ENCODE peak calls at places on chromosomes 3 and 15, in five cellular contexts. U is adrenal gland, X is sigmoid colon, L is upper lobe of left lung, H is IMR-90. R is an unnamed sample.

GRCh38 chr3:105277656-105278055 is 89.1 kb upstream of the ALCAM start:
- DNase-seq in X (no peak), L (no peak), H (peak), U (no peak), R (no peak)

GRCh38 chr15:48360841-48361240 is 29.6 kb downstream of the DUT start:
- DNase-seq in U (no peak), X (no peak), L (no peak), H (peak), R (no peak)

GRCh38 chr3:123092243-123092642 is 25.4 kb downstream of the PDIA5 start:
- DNase-seq in X (no peak), L (no peak), H (no peak), U (no peak), R (peak)

GRCh38 chr3:16788440-16789057 is 96.2 kb upstream of the PLCL2 start:
- DNase-seq in U (no peak), X (no peak), H (no peak), L (no peak), R (no peak)

GRCh38 chr3:197372076-197372661 is 73.8 kb upstream of the DLG1 start:
- DNase-seq in L (peak), X (peak), U (no peak), H (peak), R (peak)

GRCh38 chr3:67653425-67654098 is 850 bp downstream of the SUCLG2 start:
- DNase-seq in L (no peak), X (no peak), U (no peak), H (peak), R (no peak)

GRCh38 chr15:78341057-78341763 is 1.1 kb downstream of the CRABP1 start:
- DNase-seq in U (no peak), H (no peak), X (no peak), L (no peak), R (peak)

GRCh38 chr3:149658444-149659172 is 783 bp upstream of the WWTR1 start:
- DNase-seq in X (peak), H (peak), U (peak), L (peak), R (peak)

GRCh38 chr3:20846081-20846480 is 660.1 kb upstream of the SGO1 start:
- DNase-seq in H (no peak), L (no peak), X (no peak), U (no peak), R (no peak)

GRCh38 chr3:179688847-179689246 is 36.0 kb downstream of the USP13 start:
- DNase-seq in L (no peak), H (peak), X (no peak), U (no peak), R (no peak)

GRCh38 chr15:68592054-68592453 is 13.3 kb downstream of the CORO2B start:
- DNase-seq in X (no peak), H (peak), L (no peak), U (no peak), R (no peak)

GRCh38 chr3:49098910-49099630 is 5.2 kb upstream of the QRICH1 start:
- DNase-seq in H (no peak), U (no peak), X (no peak), L (no peak), R (peak)

GRCh38 chr3:73009750-73010149 is 13.1 kb downstream of the PPP4R2 start:
- DNase-seq in X (no peak), L (no peak), H (no peak), U (no peak), R (no peak)

GRCh38 chr3:106048946-106049481 is 180.2 kb upstream of the CBLB start:
- DNase-seq in H (peak), X (no peak), U (no peak), L (no peak), R (no peak)

GRCh38 chr3:66490214-66490613 is 10.6 kb downstream of the LRIG1 start:
- DNase-seq in U (no peak), L (peak), H (peak), X (no peak), R (no peak)

GRCh38 chr15:35557012-35557411 is 11.0 kb upstream of the DPH6 start:
- DNase-seq in U (no peak), H (no peak), X (no peak), L (no peak), R (no peak)

GRCh38 chr3:178297204-178297603 is 239.0 kb upstream of the KCNMB2 start:
- DNase-seq in U (no peak), H (no peak), L (no peak), X (no peak), R (no peak)

GRCh38 chr3:7397097-7397496 is 536.2 kb downstream of the GRM7 start:
- DNase-seq in X (no peak), L (no peak), U (no peak), H (no peak), R (no peak)

GRCh38 chr3:23920151-23920655 is 3.3 kb downstream of the RPL15 start:
- DNase-seq in X (no peak), U (no peak), L (no peak), H (no peak), R (no peak)
- H3K4me3 ChIP-seq in X (no peak), U (no peak), L (no peak), H (no peak), R (no peak)

GRCh38 chr3:129625071-129625874 is 18.8 kb upstream of the PLXND1 start:
- DNase-seq in L (peak), X (peak), H (no peak), U (peak), R (peak)

GRCh38 chr3:129629011-129629410 is 22.5 kb upstream of the PLXND1 start:
- DNase-seq in L (no peak), H (no peak), U (no peak), X (no peak), R (no peak)

GRCh38 chr3:129628169-129628522 is 21.7 kb upstream of the PLXND1 start:
- DNase-seq in U (no peak), H (no peak), X (no peak), L (no peak), R (no peak)

GRCh38 chr3:129626744-129627349 is 20.4 kb upstream of the PLXND1 start:
- DNase-seq in X (peak), H (peak), U (peak), L (peak), R (peak)

GRCh38 chr3:129627350-129628168 is 21.1 kb upstream of the PLXND1 start:
- DNase-seq in U (peak), L (peak), X (peak), H (peak), R (peak)
- TF ChIP-seq POLR2A in U (no peak), L (peak), X (no peak), H (peak), R (peak)

GRCh38 chr3:101862453-101863165 is 13.3 kb downstream of the NFKBIZ start:
- DNase-seq in X (no peak), L (no peak), H (peak), U (no peak), R (no peak)
- H3K27ac ChIP-seq in X (no peak), L (no peak), H (no peak), U (no peak), R (peak)

GRCh38 chr3:126679831-126680677 is 24.0 kb upstream of the CHCHD6 start:
- DNase-seq in L (no peak), U (peak), H (no peak), X (no peak), R (peak)

GRCh38 chr3:126676919-126677705 is 22.2 kb upstream of the TXNRD3 start:
- DNase-seq in X (no peak), U (no peak), L (no peak), H (peak), R (no peak)

GRCh38 chr3:126678691-126679317 is 23.9 kb upstream of the TXNRD3 start:
- DNase-seq in H (no peak), U (peak), X (no peak), L (peak), R (peak)

GRCh38 chr3:126677862-126678549 is 23.1 kb upstream of the TXNRD3 start:
- DNase-seq in X (no peak), L (no peak), H (no peak), U (no peak), R (peak)

DNA sequence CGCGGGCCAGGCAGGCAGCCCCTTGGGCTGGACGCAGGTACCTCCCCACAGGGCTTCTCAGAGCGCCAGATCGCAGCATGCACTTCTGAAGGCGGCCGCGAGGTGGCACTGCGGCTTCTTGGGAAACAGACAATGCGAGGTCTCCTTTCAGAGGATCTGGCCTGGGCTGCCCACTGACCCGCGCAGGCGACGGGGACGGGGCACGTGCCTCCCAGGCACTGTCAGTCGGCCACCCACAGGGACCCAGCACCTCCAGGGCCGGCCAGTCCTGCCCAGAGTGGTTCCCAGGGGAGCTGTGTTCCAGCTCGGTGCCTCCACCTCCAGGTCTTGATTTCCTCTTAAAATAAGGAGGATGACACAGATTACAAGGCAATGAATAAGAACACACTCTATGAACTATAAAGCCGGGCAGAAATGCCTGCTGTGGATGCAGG is 24.4 kb upstream of the TXNRD3 start:
- DNase-seq in H (peak), U (peak), L (peak), X (peak), R (peak)
- H3K4me3 ChIP-seq in H (no peak), U (no peak), L (no peak), X (no peak), R (no peak)

GRCh38 chr3:188177721-188178120 is 23.8 kb downstream of the LPP start:
- DNase-seq in H (no peak), L (no peak), X (no peak), U (no peak), R (no peak)
- TF ChIP-seq POLR2A in H (no peak), L (no peak), X (no peak), U (no peak), R (no peak)

GRCh38 chr15:20353966-20354883 is 187.4 kb downstream of the GOLGA6L6 start:
- DNase-seq in U (no peak), X (peak), L (no peak), H (no peak), R (peak)

GRCh38 chr15:20351448-20351961 is 190.1 kb downstream of the GOLGA6L6 start:
- DNase-seq in L (peak), X (peak), H (no peak), U (peak), R (peak)

GRCh38 chr15:20355256-20355868 is 186.2 kb downstream of the GOLGA6L6 start:
- DNase-seq in U (no peak), H (no peak), L (no peak), X (peak), R (peak)

GRCh38 chr15:20349774-20350498 is 191.7 kb downstream of the GOLGA6L6 start:
- DNase-seq in X (peak), H (no peak), U (no peak), L (no peak), R (peak)

DNA sequence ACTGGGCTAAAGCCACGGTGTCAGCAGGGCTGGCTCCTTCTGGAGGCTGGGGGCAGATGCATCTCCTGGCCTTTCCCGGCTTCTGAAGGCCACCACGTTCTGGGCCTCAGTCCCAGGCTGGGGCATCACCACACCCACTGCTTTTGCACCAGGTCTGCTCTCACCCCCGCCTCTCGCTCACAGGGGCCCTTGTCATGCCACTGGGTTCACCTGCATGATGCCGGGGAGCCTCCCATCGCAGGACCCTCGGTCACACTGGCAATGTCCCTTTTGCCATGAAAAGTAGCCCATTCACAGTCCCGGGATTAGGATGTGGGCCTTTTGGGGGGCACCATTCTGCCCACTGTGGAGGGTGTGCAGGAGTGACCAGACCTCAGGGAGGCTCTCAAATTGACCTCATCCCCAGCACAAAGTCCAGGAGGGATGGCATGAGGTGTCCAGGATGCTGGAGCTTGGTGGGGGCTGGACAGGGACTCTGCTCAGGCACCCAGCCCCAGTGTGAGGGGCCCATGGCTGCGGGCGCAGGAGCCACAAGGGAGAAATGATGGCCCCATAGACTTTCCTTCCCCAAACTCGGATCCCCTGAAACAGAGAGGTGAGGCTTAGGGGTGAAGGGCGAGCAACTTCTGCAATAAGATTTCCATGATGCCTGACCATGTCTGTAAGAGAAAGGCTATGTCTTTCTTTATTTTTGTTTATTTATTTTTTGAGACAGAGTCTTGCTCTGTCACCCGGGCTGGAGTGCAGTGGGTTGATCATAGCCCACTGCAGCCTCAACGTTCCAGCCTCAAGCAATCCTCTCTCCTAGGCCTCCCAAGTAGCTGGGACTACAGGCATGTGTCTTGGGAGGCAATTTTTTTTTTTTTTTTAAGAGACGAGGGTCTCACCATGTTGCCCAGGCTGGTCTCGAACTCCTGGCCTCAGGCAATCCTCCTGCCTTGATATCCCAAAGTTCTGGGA is 189.1 kb downstream of the GOLGA6L6 start:
- DNase-seq in U (no peak), H (no peak), X (peak), L (no peak), R (peak)
- H3K27ac ChIP-seq in U (no peak), H (no peak), X (no peak), L (no peak), R (no peak)

GRCh38 chr3:13022348-13023250 is 50.6 kb downstream of the IQSEC1 start:
- DNase-seq in U (peak), H (peak), X (peak), L (no peak), R (peak)
- H3K4me3 ChIP-seq in U (no peak), H (no peak), X (peak), L (peak), R (peak)